ENCODE peak calls at places on chromosomes 5 and 9, in four cellular contexts. H, D, Z and O are unnamed samples.

GRCh38 chr5:68683632-68684035 is 410.2 kb upstream of the SLC30A5 start:
- DNase-seq in H (no peak), D (no peak), Z (peak; percentile 20), O (no peak)

GRCh38 chr5:159393854-159394274 is 63.6 kb upstream of the IL12B start:
- DNase-seq in H (no peak), D (no peak), Z (no peak), O (no peak)

GRCh38 chr9:81389569-81389993 is 299.8 kb downstream of the TLE1 start:
- DNase-seq in H (no peak), D (no peak), Z (no peak), O (no peak)

GRCh38 chr5:6616632-6617031 is 16.2 kb downstream of the NSUN2 start:
- DNase-seq in H (no peak), D (no peak), Z (no peak), O (no peak)

GRCh38 chr9:21481470-21482057 is 549 bp downstream of the IFNE start:
- DNase-seq in H (no peak), D (no peak), Z (no peak), O (no peak)

GRCh38 chr9:126117631-126118030 is 209.0 kb upstream of the MVB12B start:
- DNase-seq in H (peak; percentile 21), D (no peak), Z (no peak), O (no peak)

GRCh38 chr9:70421272-70422180 is 7.1 kb upstream of the KLF9 start:
- DNase-seq in H (peak; percentile 63), D (peak; percentile 58), Z (peak; percentile 42), O (peak; percentile 21)

GRCh38 chr9:137452761-137453642 is 6.1 kb downstream of the NSMF start:
- DNase-seq in H (no peak), D (no peak), Z (no peak), O (no peak)

GRCh38 chr9:14366071-14366470 is 52.1 kb upstream of the NFIB start:
- DNase-seq in H (no peak), D (no peak), Z (peak; percentile 48), O (no peak)

GRCh38 chr5:98296426-98296825 is 477.0 kb upstream of the RGMB start:
- DNase-seq in H (no peak), D (no peak), Z (no peak), O (no peak)

GRCh38 chr9:136972743-136973142 is 4.6 kb upstream of the PTGDS start:
- DNase-seq in H (no peak), D (no peak), Z (no peak), O (no peak)

GRCh38 chr9:13552606-13553215 is 273.2 kb upstream of the MPDZ start:
- DNase-seq in H (no peak), D (no peak), Z (no peak), O (no peak)

GRCh38 chr5:170357853-170358497 is 31.2 kb downstream of the KCNMB1 start:
- DNase-seq in H (no peak), D (no peak), Z (peak; percentile 62), O (no peak)

GRCh38 chr5:2415678-2416077 is 335.8 kb downstream of the IRX2 start:
- DNase-seq in H (no peak), D (no peak), Z (no peak), O (no peak)

GRCh38 chr9:127140842-127141675 is 18.6 kb upstream of the ANGPTL2 start:
- DNase-seq in H (no peak), D (no peak), Z (no peak), O (no peak)

GRCh38 chr9:133075925-133076324 is 14.1 kb downstream of the CEL start:
- DNase-seq in H (no peak), D (no peak), Z (no peak), O (no peak)

GRCh38 chr9:38344566-38345324 is 47.8 kb upstream of the ALDH1B1 start:
- DNase-seq in H (no peak), D (no peak), Z (no peak), O (no peak)

GRCh38 chr9:113380869-113381378 is 4.1 kb upstream of the HDHD3 start:
- DNase-seq in H (no peak), D (no peak), Z (no peak), O (peak; percentile 67)

GRCh38 chr5:128498844-128499455 is 39.1 kb downstream of the FBN2 start:
- DNase-seq in H (no peak), D (no peak), Z (peak; percentile 17), O (peak; percentile 17)
- TF ChIP-seq CTCF in H (no peak), D (peak; percentile 21), Z (peak; percentile 48), O (peak; percentile 52)

DNA sequence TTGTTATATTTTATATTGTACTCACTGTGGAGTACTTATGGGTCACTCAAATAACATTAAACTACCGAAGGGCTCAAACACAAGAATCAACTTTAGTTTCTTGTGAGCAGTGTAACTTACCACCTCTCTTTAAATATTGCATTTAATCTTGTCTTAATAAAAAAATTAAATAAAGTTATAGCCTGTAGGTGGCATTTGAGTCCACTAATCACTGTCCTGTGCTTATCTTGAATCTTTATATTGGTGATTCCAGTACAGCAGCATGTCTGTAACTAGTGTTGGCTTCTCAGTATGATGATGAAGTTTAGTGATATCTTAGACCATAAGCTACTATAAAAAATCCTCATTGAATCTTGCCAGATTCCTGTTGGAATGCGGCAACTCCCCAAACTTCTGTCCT is 313.8 kb downstream of the FAM170A start:
- DNase-seq in H (no peak), D (no peak), Z (no peak), O (no peak)
- TF ChIP-seq CTCF in H (no peak), D (no peak), Z (peak; percentile 25), O (no peak)

DNA sequence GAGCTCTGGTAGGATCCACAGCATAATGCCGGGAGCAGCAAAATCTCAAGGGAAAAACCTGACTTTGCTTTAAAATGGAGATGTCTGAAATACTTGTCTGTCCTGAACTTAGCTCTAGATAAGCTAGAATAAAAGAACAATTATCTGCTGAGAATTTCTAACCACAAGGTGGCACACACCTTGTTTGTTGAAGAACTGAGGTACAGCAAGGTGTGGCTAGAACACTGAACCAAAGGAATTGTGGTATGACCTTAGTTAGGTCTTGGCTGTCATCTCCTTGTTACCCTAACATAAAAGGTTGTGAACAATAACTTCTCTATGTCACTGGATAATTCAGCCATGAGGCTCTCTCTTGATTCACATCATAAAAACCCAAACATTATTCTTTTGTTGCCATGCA is 72.3 kb upstream of the ANXA1 start:
- DNase-seq in H (no peak), D (no peak), Z (no peak), O (no peak)
- TF ChIP-seq CTCF in H (no peak), D (no peak), Z (no peak), O (no peak)

GRCh38 chr5:181194489-181195248 is 10.3 kb downstream of the TRIM7 start:
- DNase-seq in H (no peak), D (no peak), Z (no peak), O (no peak)
- TF ChIP-seq CTCF in H (no peak), D (no peak), Z (no peak), O (no peak)

GRCh38 chr5:53431665-53432064 is 48.8 kb upstream of the FST start:
- DNase-seq in H (no peak), D (no peak), Z (no peak), O (no peak)

GRCh38 chr5:53433036-53433435 is 47.4 kb upstream of the FST start:
- DNase-seq in H (no peak), D (no peak), Z (no peak), O (no peak)

GRCh38 chr5:53427965-53428364 is 52.5 kb upstream of the FST start:
- DNase-seq in H (no peak), D (no peak), Z (no peak), O (no peak)

GRCh38 chr5:53429706-53430105 is 50.7 kb upstream of the FST start:
- DNase-seq in H (no peak), D (no peak), Z (no peak), O (no peak)

DNA sequence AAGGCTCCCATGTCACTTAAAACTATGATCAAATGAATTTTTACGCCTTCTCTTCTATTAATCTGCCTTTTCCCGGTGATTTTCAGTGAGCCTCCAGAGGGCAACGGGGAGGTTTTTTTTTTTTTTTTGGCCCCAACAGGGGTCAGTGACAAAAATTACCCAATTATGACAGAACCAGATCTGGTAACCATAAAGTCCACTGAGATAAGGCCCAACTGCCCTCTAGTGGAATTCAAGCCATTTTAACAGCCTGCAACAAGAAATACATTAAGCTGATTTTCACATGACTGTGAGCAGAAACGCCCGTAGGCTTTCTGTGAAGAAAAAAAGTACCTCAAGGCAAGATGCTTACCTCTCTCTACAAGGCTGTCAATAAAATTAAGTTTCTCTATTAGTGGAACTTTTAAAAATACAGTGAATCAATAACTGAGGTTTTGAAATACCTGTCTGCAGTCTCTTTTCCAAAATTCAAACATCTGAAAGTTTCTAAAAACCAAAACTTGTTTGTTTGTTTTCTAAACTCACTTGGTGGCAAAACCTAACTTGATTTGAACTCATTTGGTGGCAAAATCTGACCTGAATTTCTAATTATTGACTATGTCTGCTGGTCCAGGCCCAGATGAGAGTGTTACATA is 49.7 kb upstream of the FST start:
- DNase-seq in H (no peak), D (no peak), Z (no peak), O (no peak)
- TF ChIP-seq CTCF in H (no peak), D (no peak), Z (peak; percentile 32), O (peak; percentile 30)

DNA sequence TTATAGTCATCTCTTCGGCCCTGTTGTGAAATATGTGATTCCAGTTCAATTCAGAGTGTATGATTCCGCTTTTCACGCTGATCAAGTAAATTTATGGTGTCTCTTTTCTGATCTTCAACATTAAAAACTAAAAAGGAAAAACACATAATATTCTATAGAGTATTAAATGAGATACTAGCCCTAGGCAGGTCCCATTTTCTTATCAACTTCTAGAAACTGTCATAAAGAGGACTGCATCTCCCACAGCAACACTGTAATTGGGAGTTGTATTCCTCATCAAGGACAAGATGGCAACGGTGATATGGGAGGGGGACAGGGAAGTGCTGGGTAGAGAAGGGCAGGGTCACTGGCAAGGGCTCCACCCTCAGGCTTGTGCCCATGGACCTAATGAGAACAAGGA is 71.6 kb downstream of the GOLM1 start:
- DNase-seq in H (no peak), D (no peak), Z (no peak), O (no peak)
- TF ChIP-seq CTCF in H (no peak), D (no peak), Z (no peak), O (no peak)

GRCh38 chr5:123278284-123278683 is 144.9 kb downstream of the CEP120 start:
- DNase-seq in H (no peak), D (no peak), Z (no peak), O (no peak)

GRCh38 chr5:123269851-123270250 is 153.4 kb downstream of the CEP120 start:
- DNase-seq in H (no peak), D (no peak), Z (no peak), O (no peak)

GRCh38 chr5:123269436-123269835 is 153.8 kb downstream of the CEP120 start:
- DNase-seq in H (no peak), D (no peak), Z (no peak), O (no peak)

GRCh38 chr5:123273984-123274383 is 149.2 kb downstream of the CEP120 start:
- DNase-seq in H (no peak), D (no peak), Z (no peak), O (no peak)
- TF ChIP-seq CTCF in H (no peak), D (no peak), Z (no peak), O (no peak)